ENCODE peak calls at places on chromosomes 3 and 15, in four cellular contexts. M is neural crest cell, A is fibroblast of mammary gland, X is AG09309. P is an unnamed sample.

GRCh38 chr3:95228416-95228815 is 1165.6 kb downstream of the NSUN3 start:
- DNase-seq in M (no peak), A (no peak), X (no peak), P (no peak)

GRCh38 chr3:159894386-159894785 is 94.2 kb upstream of the IL12A start:
- DNase-seq in X (no peak), A (no peak), M (no peak), P (no peak)

GRCh38 chr3:71271616-71272015 is 311.9 kb downstream of the FOXP1 start:
- DNase-seq in X (no peak), A (no peak), M (no peak), P (no peak)

GRCh38 chr3:79297242-79297641 is 470.6 kb downstream of the ROBO1 start:
- DNase-seq in A (peak; percentile 94), M (no peak), X (peak; percentile 78), P (no peak)

GRCh38 chr15:66067687-66068086 is 185.9 kb downstream of the MEGF11 start:
- DNase-seq in M (no peak), X (no peak), A (no peak), P (no peak)

GRCh38 chr3:139585820-139586219 is 46.3 kb upstream of the RBP1 start:
- DNase-seq in X (no peak), M (no peak), A (peak; percentile 1), P (no peak)

GRCh38 chr3:160665231-160665630 is 11.7 kb upstream of the ARL14 start:
- DNase-seq in X (no peak), A (no peak), M (no peak), P (no peak)

GRCh38 chr15:25481208-25481862 is 42.5 kb upstream of the UBE3A start:
- DNase-seq in X (no peak), M (no peak), A (no peak), P (no peak)

GRCh38 chr3:170414202-170414663 is 4.4 kb upstream of the CLDN11 start:
- DNase-seq in A (peak; percentile 95), M (no peak), X (peak; percentile 97), P (no peak)

GRCh38 chr15:85412956-85413854 is 32.8 kb downstream of the AKAP13 start:
- DNase-seq in A (peak; percentile 96), X (no peak), M (no peak), P (no peak)

GRCh38 chr3:160686955-160687535 is 10.1 kb downstream of the ARL14 start:
- DNase-seq in X (no peak), M (no peak), A (peak; percentile 49), P (no peak)